ENCODE peak calls at places on chromosomes 16 and 17, in eight cellular contexts. M is HFF-Myc, L is ovary, H is foreskin fibroblast, T is K562, R is stomach, W is transverse colon, Z is GM12865. U is an unnamed sample.

GRCh38 chr16:82301108-82301755 is 131.2 kb upstream of the MPHOSPH6 start:
- DNase-seq in L (no peak), R (no peak), W (no peak), Z (no peak), M (peak), H (no peak), T (no peak), U (no peak)

GRCh38 chr17:52209507-52209906 is 51.0 kb upstream of the CA10 start:
- DNase-seq in R (no peak), W (no peak), T (no peak), M (no peak), L (no peak), H (no peak), Z (no peak), U (no peak)

GRCh38 chr17:68378202-68379149 is 78.8 kb downstream of the WIPI1 start:
- DNase-seq in Z (no peak), W (peak), L (peak), T (no peak), R (peak), H (peak), M (peak), U (peak)

GRCh38 chr17:75428775-75429469 is 23.4 kb upstream of the GRB2 start:
- DNase-seq in T (no peak), M (no peak), L (no peak), R (no peak), Z (no peak), W (no peak), H (peak), U (peak)

GRCh38 chr17:78898075-78898836 is 4.7 kb downstream of the CEP295NL start:
- DNase-seq in W (no peak), M (no peak), R (no peak), T (no peak), Z (no peak), H (no peak), L (no peak), U (no peak)

GRCh38 chr16:49528035-49528434 is 154.4 kb downstream of the C16orf78 start:
- DNase-seq in T (no peak), L (no peak), Z (no peak), W (no peak), H (no peak), M (no peak), R (no peak), U (no peak)

GRCh38 chr16:79772028-79772427 is 171.5 kb upstream of the MAF start:
- DNase-seq in W (peak), R (no peak), H (no peak), M (no peak), L (no peak), Z (no peak), T (no peak), U (no peak)

GRCh38 chr16:85146922-85147651 is 34.8 kb upstream of the CIBAR2 start:
- DNase-seq in Z (no peak), L (no peak), T (no peak), R (no peak), W (no peak), M (no peak), H (no peak), U (no peak)

GRCh38 chr16:20347666-20348364 is 4.7 kb downstream of the UMOD start:
- DNase-seq in W (no peak), L (no peak), M (no peak), Z (no peak), H (no peak), R (no peak), T (peak), U (no peak)

GRCh38 chr17:63490858-63491400 is 14.1 kb downstream of the ACE start:
- DNase-seq in L (no peak), H (no peak), M (no peak), Z (no peak), W (no peak), T (no peak), R (no peak), U (no peak)

GRCh38 chr17:52744179-52744578 is 585.7 kb upstream of the CA10 start:
- DNase-seq in T (no peak), R (no peak), Z (no peak), L (no peak), W (no peak), H (no peak), M (no peak), U (no peak)

GRCh38 chr17:32659419-32659842 is 172.6 kb downstream of the CDK5R1 start:
- DNase-seq in R (peak), H (peak), L (peak), Z (peak), T (peak), W (peak), M (peak), U (peak)

GRCh38 chr17:16924701-16925440 is 47.0 kb downstream of the TNFRSF13B start:
- DNase-seq in Z (no peak), W (peak), R (no peak), L (no peak), M (no peak), T (no peak), H (no peak), U (no peak)

GRCh38 chr17:39450051-39450450 is 1.0 kb downstream of the MED1 start:
- DNase-seq in W (no peak), H (no peak), L (no peak), T (no peak), Z (no peak), M (no peak), R (no peak), U (no peak)

GRCh38 chr17:45190503-45191282 is 29.0 kb downstream of the HEXIM2 start:
- DNase-seq in M (no peak), H (no peak), L (no peak), R (no peak), T (no peak), W (no peak), Z (no peak), U (no peak)

DNA sequence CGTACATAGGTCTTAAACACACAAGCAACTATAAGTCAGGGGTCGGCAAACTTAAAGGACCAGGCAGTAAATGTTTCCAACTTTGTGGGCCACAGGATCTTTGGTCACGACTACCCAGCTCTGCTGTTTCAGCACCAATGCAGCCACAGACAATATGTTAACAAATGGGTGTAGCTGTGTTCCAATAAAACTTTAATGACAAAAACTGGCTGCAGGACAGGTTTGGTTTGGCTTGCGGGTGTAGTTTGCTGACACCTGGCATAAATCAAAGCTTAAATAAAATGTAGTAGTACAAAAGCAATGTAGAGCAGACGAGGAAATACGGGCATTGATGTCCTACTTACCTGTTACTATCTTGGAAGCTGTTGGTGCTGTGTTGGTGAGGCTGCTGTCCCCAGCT is 84.7 kb downstream of the SLC5A11 start:
- DNase-seq in R (no peak), M (no peak), L (no peak), W (no peak), H (no peak), T (no peak), Z (no peak), U (no peak)
- TF ChIP-seq CTCF in R (no peak), M (no peak), L (no peak), W (no peak), H (no peak), T (no peak), Z (no peak), U (no peak)

DNA sequence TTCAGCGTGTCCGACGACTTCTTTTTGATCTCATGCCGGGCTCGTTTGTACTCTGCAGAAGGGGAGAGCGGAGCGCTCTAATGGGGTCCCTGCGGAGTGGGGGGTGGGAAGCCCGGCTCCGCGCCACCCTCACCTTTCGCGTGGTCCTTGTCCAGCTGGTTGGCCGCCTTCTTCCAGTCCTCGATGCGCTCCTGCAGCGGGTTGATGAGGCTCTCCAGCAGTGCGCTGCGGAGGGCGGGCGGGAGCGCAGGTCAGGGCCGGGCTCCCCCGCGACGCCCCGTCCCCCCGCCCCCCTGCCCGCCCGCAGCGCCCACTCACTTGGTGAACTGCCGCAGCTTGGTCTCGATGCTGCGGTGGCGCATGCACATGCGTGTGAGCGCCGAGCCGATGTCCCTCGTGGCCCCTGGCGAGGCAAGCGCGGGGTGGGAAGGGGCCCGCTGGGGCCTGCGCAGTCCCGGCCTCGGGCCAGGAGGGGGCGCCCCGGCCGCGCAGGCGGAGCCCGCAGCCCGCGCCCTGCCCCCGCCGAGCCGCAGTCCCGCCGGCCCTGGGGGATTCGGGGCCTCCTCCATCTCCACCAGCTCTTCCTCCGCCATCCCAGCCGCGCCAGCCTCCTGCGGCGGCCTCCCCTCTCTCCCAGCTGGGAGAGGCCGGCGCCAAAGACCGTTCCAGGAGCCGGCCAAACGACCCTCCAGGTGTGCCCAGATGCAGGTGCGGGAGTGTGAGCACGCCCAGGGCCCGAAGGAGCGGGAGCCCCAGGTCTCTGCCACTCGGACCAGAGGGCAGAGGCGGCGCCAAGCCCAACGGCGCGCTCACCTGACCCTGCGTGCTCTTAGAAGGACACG is 6.0 kb downstream of the MTSS2 start:
- DNase-seq in T (peak), R (no peak), M (no peak), H (no peak), W (no peak), L (no peak), Z (no peak), U (no peak)
- TF ChIP-seq CTCF in T (peak), R (no peak), M (peak), H (no peak), W (peak), L (peak), Z (peak), U (peak)

DNA sequence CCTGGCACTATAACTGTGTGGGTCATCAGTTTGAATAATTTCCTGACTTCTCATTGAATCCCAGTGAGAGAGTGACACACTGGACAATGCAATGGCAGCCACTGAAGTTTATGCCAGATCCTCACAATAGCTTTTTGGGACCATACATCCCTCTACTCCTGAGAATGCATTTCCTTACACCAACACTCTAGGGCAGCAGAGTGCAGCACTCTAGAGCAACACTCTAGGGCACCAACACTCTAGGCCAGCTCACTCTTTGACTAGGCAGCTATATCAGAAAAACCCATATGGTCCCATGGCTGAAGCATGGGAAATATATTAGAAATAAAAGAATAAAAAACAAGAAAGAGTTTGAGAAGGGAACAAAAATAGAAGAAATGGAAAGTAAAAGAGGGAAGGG is 309.2 kb downstream of the MAP2K6 start:
- DNase-seq in L (no peak), H (no peak), M (no peak), T (no peak), R (no peak), W (no peak), Z (no peak), U (no peak)
- TF ChIP-seq CTCF in L (no peak), H (no peak), M (peak), T (peak), R (no peak), W (no peak), Z (no peak), U (no peak)

GRCh38 chr17:28712037-28712704 is 483 bp upstream of the PROCA1 start:
- DNase-seq in T (peak), L (no peak), W (peak), R (no peak), M (no peak), Z (peak), H (no peak), U (peak)

GRCh38 chr17:28711723-28712036 is at the start of gene PROCA1:
- DNase-seq in M (no peak), W (no peak), Z (no peak), T (peak), L (no peak), H (no peak), R (no peak), U (no peak)

GRCh38 chr17:28712705-28713415 is 1.2 kb upstream of the PROCA1 start:
- DNase-seq in T (no peak), L (no peak), W (no peak), H (no peak), R (no peak), Z (no peak), M (no peak), U (no peak)

GRCh38 chr17:28715217-28715616 is 2.5 kb downstream of the RAB34 start:
- DNase-seq in T (no peak), W (no peak), R (no peak), Z (no peak), L (no peak), H (no peak), M (no peak), U (no peak)

GRCh38 chr17:28714281-28714680 is 2.6 kb upstream of the PROCA1 start:
- DNase-seq in T (no peak), H (no peak), M (no peak), Z (no peak), W (no peak), R (no peak), L (no peak), U (no peak)
- TF ChIP-seq CTCF in T (peak), H (no peak), M (no peak), Z (no peak), W (no peak), R (no peak), L (no peak), U (no peak)

GRCh38 chr17:42913981-42914617 is 13.5 kb downstream of the G6PC1 start:
- DNase-seq in Z (no peak), M (no peak), L (no peak), R (no peak), W (no peak), H (no peak), T (no peak), U (no peak)

GRCh38 chr17:42913527-42913926 is 12.9 kb downstream of the G6PC1 start:
- DNase-seq in M (no peak), H (peak), R (no peak), L (no peak), Z (no peak), T (no peak), W (no peak), U (no peak)

GRCh38 chr17:42920106-42920900 is 19.7 kb downstream of the G6PC1 start:
- DNase-seq in M (no peak), Z (no peak), T (no peak), H (no peak), L (no peak), R (no peak), W (no peak), U (no peak)

GRCh38 chr17:42918902-42919521 is 18.4 kb downstream of the G6PC1 start:
- DNase-seq in L (no peak), R (peak), W (no peak), M (no peak), Z (no peak), T (no peak), H (no peak), U (no peak)

DNA sequence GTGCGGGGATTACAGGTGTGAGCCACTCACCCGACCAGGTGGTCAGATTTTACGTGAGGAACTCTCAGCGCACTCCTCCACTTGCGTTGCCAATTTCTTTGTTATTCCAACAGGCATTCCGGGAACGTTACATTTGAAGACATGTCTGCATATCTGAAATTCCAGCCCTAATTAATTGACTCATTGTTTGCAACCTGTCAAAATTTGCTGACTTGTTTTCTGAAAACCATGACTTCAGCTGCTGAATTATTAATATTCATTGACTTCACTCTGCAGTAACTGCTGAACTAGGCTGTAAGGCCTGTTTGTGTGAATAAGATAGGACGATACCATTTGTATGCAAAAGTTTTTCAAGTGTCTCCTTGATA is 16.6 kb downstream of the G6PC1 start:
- DNase-seq in W (no peak), T (no peak), H (no peak), L (no peak), M (no peak), R (no peak), Z (no peak), U (no peak)
- TF ChIP-seq CTCF in W (no peak), T (no peak), H (no peak), L (no peak), M (no peak), R (no peak), Z (no peak), U (no peak)

U was measured in CD14-positive monocyte.